ENCODE peak calls at places on chromosomes 11 and 22, in ten cellular contexts. One of them, this sample, is unnamed.

GRCh38 chr11:113796663-113797259 is 17.2 kb downstream of the CLDN25 start:
- DNase-seq in HCT116: peak
- DNase-seq in activated B cell treated with CpG ODN at 0.5 μM for 24 hours: no peak
- DNase-seq in A549: peak
- DNase-seq in right atrium auricular region: no peak
- DNase-seq in dorsolateral prefrontal cortex: no peak
- DNase-seq in AG09309: no peak
- DNase-seq in astrocyte of the spinal cord: peak
- DNase-seq in stomach: peak
- DNase-seq in AG10803: peak
- DNase-seq in this sample: no peak

GRCh38 chr22:47168441-47168840 is 406.0 kb downstream of the TBC1D22A start:
- DNase-seq in dorsolateral prefrontal cortex: no peak
- DNase-seq in stomach: peak
- DNase-seq in A549: no peak
- DNase-seq in AG09309: no peak
- DNase-seq in astrocyte of the spinal cord: no peak
- DNase-seq in AG10803: no peak
- DNase-seq in activated B cell treated with CpG ODN at 0.5 μM for 24 hours: no peak
- DNase-seq in HCT116: no peak
- DNase-seq in right atrium auricular region: no peak
- DNase-seq in this sample: no peak

GRCh38 chr11:1876361-1877063 is 15.2 kb downstream of the PRR33 start:
- DNase-seq in AG09309: no peak
- DNase-seq in A549: peak
- DNase-seq in AG10803: no peak
- DNase-seq in HCT116: no peak
- DNase-seq in activated B cell treated with CpG ODN at 0.5 μM for 24 hours: peak
- DNase-seq in astrocyte of the spinal cord: peak
- DNase-seq in right atrium auricular region: no peak
- DNase-seq in dorsolateral prefrontal cortex: peak
- DNase-seq in stomach: peak
- DNase-seq in this sample: peak

GRCh38 chr22:38724926-38725571 is 19.3 kb downstream of the GTPBP1 start:
- DNase-seq in dorsolateral prefrontal cortex: peak
- DNase-seq in A549: peak
- DNase-seq in AG09309: no peak
- DNase-seq in stomach: no peak
- DNase-seq in right atrium auricular region: no peak
- DNase-seq in AG10803: peak
- DNase-seq in astrocyte of the spinal cord: peak
- DNase-seq in HCT116: no peak
- DNase-seq in activated B cell treated with CpG ODN at 0.5 μM for 24 hours: no peak
- DNase-seq in this sample: no peak

GRCh38 chr22:46667245-46667623 is 47.0 kb downstream of the GRAMD4 start:
- DNase-seq in activated B cell treated with CpG ODN at 0.5 μM for 24 hours: no peak
- DNase-seq in dorsolateral prefrontal cortex: no peak
- DNase-seq in AG09309: no peak
- DNase-seq in A549: no peak
- DNase-seq in right atrium auricular region: no peak
- DNase-seq in HCT116: no peak
- DNase-seq in AG10803: no peak
- DNase-seq in astrocyte of the spinal cord: no peak
- DNase-seq in stomach: no peak
- DNase-seq in this sample: no peak

GRCh38 chr11:122344281-122344680 is 228.3 kb upstream of the BLID start:
- DNase-seq in A549: no peak
- DNase-seq in dorsolateral prefrontal cortex: no peak
- DNase-seq in activated B cell treated with CpG ODN at 0.5 μM for 24 hours: no peak
- DNase-seq in HCT116: no peak
- DNase-seq in astrocyte of the spinal cord: peak
- DNase-seq in AG10803: peak
- DNase-seq in AG09309: peak
- DNase-seq in right atrium auricular region: peak
- DNase-seq in stomach: no peak
- DNase-seq in this sample: no peak

GRCh38 chr11:66727282-66727882 is 1.6 kb downstream of the SPTBN2 start:
- DNase-seq in AG10803: no peak
- DNase-seq in AG09309: no peak
- DNase-seq in dorsolateral prefrontal cortex: peak
- DNase-seq in astrocyte of the spinal cord: peak
- DNase-seq in right atrium auricular region: no peak
- DNase-seq in activated B cell treated with CpG ODN at 0.5 μM for 24 hours: peak
- DNase-seq in stomach: peak
- DNase-seq in HCT116: no peak
- DNase-seq in A549: peak
- DNase-seq in this sample: peak

GRCh38 chr11:103125462-103125861 is 16.2 kb downstream of the DYNC2H1 start:
- DNase-seq in HCT116: no peak
- DNase-seq in AG09309: no peak
- DNase-seq in right atrium auricular region: no peak
- DNase-seq in stomach: no peak
- DNase-seq in A549: no peak
- DNase-seq in dorsolateral prefrontal cortex: no peak
- DNase-seq in activated B cell treated with CpG ODN at 0.5 μM for 24 hours: no peak
- DNase-seq in astrocyte of the spinal cord: no peak
- DNase-seq in AG10803: no peak
- DNase-seq in this sample: no peak

GRCh38 chr22:19962246-19962908 is 20.8 kb upstream of the TXNRD2 start:
- DNase-seq in right atrium auricular region: no peak
- DNase-seq in AG10803: peak
- DNase-seq in activated B cell treated with CpG ODN at 0.5 μM for 24 hours: no peak
- DNase-seq in stomach: peak
- DNase-seq in HCT116: peak
- DNase-seq in AG09309: no peak
- DNase-seq in dorsolateral prefrontal cortex: peak
- DNase-seq in astrocyte of the spinal cord: peak
- DNase-seq in A549: peak
- DNase-seq in this sample: peak

GRCh38 chr22:17562906-17563870 is at the start of gene SLC25A18:
- DNase-seq in A549: no peak
- DNase-seq in activated B cell treated with CpG ODN at 0.5 μM for 24 hours: no peak
- DNase-seq in astrocyte of the spinal cord: no peak
- DNase-seq in AG09309: no peak
- DNase-seq in AG10803: peak
- DNase-seq in HCT116: no peak
- DNase-seq in dorsolateral prefrontal cortex: no peak
- DNase-seq in right atrium auricular region: peak
- DNase-seq in stomach: no peak
- DNase-seq in this sample: no peak

GRCh38 chr11:14183973-14184372 is 175.0 kb downstream of the RRAS2 start:
- DNase-seq in activated B cell treated with CpG ODN at 0.5 μM for 24 hours: no peak
- DNase-seq in dorsolateral prefrontal cortex: no peak
- DNase-seq in AG09309: no peak
- DNase-seq in stomach: no peak
- DNase-seq in AG10803: no peak
- DNase-seq in A549: no peak
- DNase-seq in astrocyte of the spinal cord: no peak
- DNase-seq in HCT116: no peak
- DNase-seq in right atrium auricular region: no peak
- DNase-seq in this sample: no peak

GRCh38 chr22:43970037-43970747 is 14.9 kb downstream of the SAMM50 start:
- DNase-seq in HCT116: no peak
- DNase-seq in AG09309: no peak
- DNase-seq in right atrium auricular region: no peak
- DNase-seq in astrocyte of the spinal cord: no peak
- DNase-seq in AG10803: no peak
- DNase-seq in A549: no peak
- DNase-seq in stomach: peak
- DNase-seq in activated B cell treated with CpG ODN at 0.5 μM for 24 hours: no peak
- DNase-seq in dorsolateral prefrontal cortex: no peak
- DNase-seq in this sample: no peak

GRCh38 chr11:72441647-72442267 is 7.4 kb upstream of the CLPB start:
- DNase-seq in A549: no peak
- DNase-seq in dorsolateral prefrontal cortex: no peak
- DNase-seq in HCT116: no peak
- DNase-seq in AG10803: peak
- DNase-seq in stomach: no peak
- DNase-seq in activated B cell treated with CpG ODN at 0.5 μM for 24 hours: no peak
- DNase-seq in AG09309: no peak
- DNase-seq in right atrium auricular region: no peak
- DNase-seq in astrocyte of the spinal cord: peak
- DNase-seq in this sample: no peak

GRCh38 chr11:11027271-11027670 is 169.4 kb upstream of the ZBED5 start:
- DNase-seq in astrocyte of the spinal cord: peak
- DNase-seq in AG10803: peak
- DNase-seq in AG09309: peak
- DNase-seq in right atrium auricular region: no peak
- DNase-seq in stomach: no peak
- DNase-seq in activated B cell treated with CpG ODN at 0.5 μM for 24 hours: no peak
- DNase-seq in HCT116: no peak
- DNase-seq in A549: no peak
- DNase-seq in dorsolateral prefrontal cortex: no peak
- DNase-seq in this sample: no peak

GRCh38 chr11:8229299-8230177 is 34.1 kb downstream of the LMO1 start:
- DNase-seq in right atrium auricular region: no peak
- DNase-seq in AG10803: no peak
- DNase-seq in astrocyte of the spinal cord: no peak
- DNase-seq in dorsolateral prefrontal cortex: peak
- DNase-seq in HCT116: no peak
- DNase-seq in AG09309: no peak
- DNase-seq in activated B cell treated with CpG ODN at 0.5 μM for 24 hours: no peak
- DNase-seq in A549: no peak
- DNase-seq in stomach: peak
- DNase-seq in this sample: no peak

GRCh38 chr11:77249427-77249826 is 52.1 kb downstream of the GDPD4 start:
- DNase-seq in stomach: no peak
- DNase-seq in right atrium auricular region: no peak
- DNase-seq in HCT116: peak
- DNase-seq in AG09309: no peak
- DNase-seq in astrocyte of the spinal cord: peak
- DNase-seq in dorsolateral prefrontal cortex: no peak
- DNase-seq in AG10803: no peak
- DNase-seq in activated B cell treated with CpG ODN at 0.5 μM for 24 hours: no peak
- DNase-seq in A549: no peak
- DNase-seq in this sample: no peak

GRCh38 chr11:130070109-130070828 is 575 bp downstream of the APLP2 start:
- DNase-seq in AG10803: no peak
- DNase-seq in right atrium auricular region: no peak
- DNase-seq in AG09309: no peak
- DNase-seq in activated B cell treated with CpG ODN at 0.5 μM for 24 hours: peak
- DNase-seq in A549: peak
- DNase-seq in stomach: peak
- DNase-seq in HCT116: no peak
- DNase-seq in dorsolateral prefrontal cortex: peak
- DNase-seq in astrocyte of the spinal cord: peak
- DNase-seq in this sample: peak
- TF ChIP-seq CTCF in AG10803: peak
- TF ChIP-seq CTCF in right atrium auricular region: no peak
- TF ChIP-seq CTCF in AG09309: peak
- TF ChIP-seq CTCF in activated B cell treated with CpG ODN at 0.5 μM for 24 hours: no peak
- TF ChIP-seq CTCF in A549: no peak
- TF ChIP-seq CTCF in stomach: no peak
- TF ChIP-seq CTCF in HCT116: no peak
- TF ChIP-seq CTCF in dorsolateral prefrontal cortex: peak
- TF ChIP-seq CTCF in astrocyte of the spinal cord: peak
- TF ChIP-seq CTCF in this sample: no peak

GRCh38 chr11:75743711-75744563 is 24.6 kb upstream of the DGAT2 start:
- DNase-seq in AG09309: no peak
- DNase-seq in right atrium auricular region: no peak
- DNase-seq in stomach: no peak
- DNase-seq in HCT116: no peak
- DNase-seq in AG10803: no peak
- DNase-seq in activated B cell treated with CpG ODN at 0.5 μM for 24 hours: no peak
- DNase-seq in A549: no peak
- DNase-seq in astrocyte of the spinal cord: no peak
- DNase-seq in dorsolateral prefrontal cortex: no peak
- DNase-seq in this sample: no peak

GRCh38 chr11:75740681-75741080 is 23.0 kb downstream of the MOGAT2 start:
- DNase-seq in stomach: no peak
- DNase-seq in astrocyte of the spinal cord: no peak
- DNase-seq in dorsolateral prefrontal cortex: no peak
- DNase-seq in HCT116: no peak
- DNase-seq in AG10803: no peak
- DNase-seq in A549: no peak
- DNase-seq in right atrium auricular region: no peak
- DNase-seq in activated B cell treated with CpG ODN at 0.5 μM for 24 hours: no peak
- DNase-seq in AG09309: no peak
- DNase-seq in this sample: no peak

GRCh38 chr11:75745807-75746206 is 22.8 kb upstream of the DGAT2 start:
- DNase-seq in HCT116: no peak
- DNase-seq in activated B cell treated with CpG ODN at 0.5 μM for 24 hours: no peak
- DNase-seq in dorsolateral prefrontal cortex: no peak
- DNase-seq in AG10803: no peak
- DNase-seq in astrocyte of the spinal cord: no peak
- DNase-seq in right atrium auricular region: no peak
- DNase-seq in stomach: no peak
- DNase-seq in A549: no peak
- DNase-seq in AG09309: no peak
- DNase-seq in this sample: no peak
- TF ChIP-seq CTCF in HCT116: no peak
- TF ChIP-seq CTCF in activated B cell treated with CpG ODN at 0.5 μM for 24 hours: no peak
- TF ChIP-seq CTCF in dorsolateral prefrontal cortex: no peak
- TF ChIP-seq CTCF in AG10803: no peak
- TF ChIP-seq CTCF in astrocyte of the spinal cord: no peak
- TF ChIP-seq CTCF in right atrium auricular region: no peak
- TF ChIP-seq CTCF in stomach: no peak
- TF ChIP-seq CTCF in A549: no peak
- TF ChIP-seq CTCF in AG09309: no peak
- TF ChIP-seq CTCF in this sample: no peak

DNA sequence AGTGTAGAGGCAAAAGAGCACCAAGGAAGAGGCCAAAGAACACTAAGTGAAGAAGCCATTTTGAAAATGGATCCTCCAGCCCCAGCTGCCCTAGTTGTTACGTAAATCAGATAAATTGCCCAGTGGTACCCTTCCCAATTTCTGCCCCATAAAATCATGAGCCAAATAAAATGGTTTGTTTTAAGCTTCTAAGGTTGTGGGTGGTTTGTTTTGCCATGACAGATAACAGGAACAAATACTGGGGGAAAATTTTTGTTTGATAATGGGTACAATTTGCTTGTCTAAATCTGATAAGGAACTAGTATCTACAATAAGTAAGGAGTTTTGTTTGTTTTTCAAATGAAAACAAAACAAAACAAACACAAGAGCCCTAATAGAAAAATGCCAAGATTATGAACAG is 30.6 kb upstream of the HSD17B12 start:
- DNase-seq in A549: no peak
- DNase-seq in AG10803: no peak
- DNase-seq in activated B cell treated with CpG ODN at 0.5 μM for 24 hours: no peak
- DNase-seq in HCT116: no peak
- DNase-seq in astrocyte of the spinal cord: no peak
- DNase-seq in dorsolateral prefrontal cortex: no peak
- DNase-seq in stomach: no peak
- DNase-seq in right atrium auricular region: no peak
- DNase-seq in AG09309: no peak
- DNase-seq in this sample: no peak
- TF ChIP-seq CTCF in A549: no peak
- TF ChIP-seq CTCF in AG10803: no peak
- TF ChIP-seq CTCF in activated B cell treated with CpG ODN at 0.5 μM for 24 hours: no peak
- TF ChIP-seq CTCF in HCT116: no peak
- TF ChIP-seq CTCF in astrocyte of the spinal cord: no peak
- TF ChIP-seq CTCF in dorsolateral prefrontal cortex: no peak
- TF ChIP-seq CTCF in stomach: no peak
- TF ChIP-seq CTCF in right atrium auricular region: no peak
- TF ChIP-seq CTCF in AG09309: no peak
- TF ChIP-seq CTCF in this sample: no peak

DNA sequence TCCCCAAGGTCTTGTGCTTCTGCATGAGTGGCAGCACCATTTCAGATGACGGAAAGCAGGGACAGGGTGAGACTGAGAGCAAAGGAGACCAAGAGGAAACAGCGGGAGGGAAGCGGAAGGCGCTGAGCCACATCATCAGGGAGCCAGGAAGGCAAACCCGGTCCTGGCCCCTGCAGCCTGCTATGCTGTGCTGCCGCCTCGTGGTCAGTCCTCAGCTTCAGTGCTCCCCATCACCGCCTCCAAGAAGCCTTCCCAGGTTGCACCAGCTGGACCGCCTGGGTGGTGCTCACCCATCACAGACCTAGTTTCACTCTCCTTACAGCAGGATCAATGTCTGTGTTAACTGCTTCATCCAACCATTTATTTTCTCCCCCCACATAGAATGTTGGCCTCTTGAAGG is 73.0 kb upstream of the PHF21B start:
- DNase-seq in astrocyte of the spinal cord: no peak
- DNase-seq in A549: no peak
- DNase-seq in AG10803: no peak
- DNase-seq in stomach: no peak
- DNase-seq in dorsolateral prefrontal cortex: no peak
- DNase-seq in AG09309: no peak
- DNase-seq in activated B cell treated with CpG ODN at 0.5 μM for 24 hours: no peak
- DNase-seq in right atrium auricular region: no peak
- DNase-seq in HCT116: no peak
- DNase-seq in this sample: no peak
- TF ChIP-seq CTCF in astrocyte of the spinal cord: peak
- TF ChIP-seq CTCF in A549: peak
- TF ChIP-seq CTCF in AG10803: peak
- TF ChIP-seq CTCF in stomach: no peak
- TF ChIP-seq CTCF in dorsolateral prefrontal cortex: no peak
- TF ChIP-seq CTCF in AG09309: peak
- TF ChIP-seq CTCF in activated B cell treated with CpG ODN at 0.5 μM for 24 hours: no peak
- TF ChIP-seq CTCF in right atrium auricular region: peak
- TF ChIP-seq CTCF in HCT116: peak
- TF ChIP-seq CTCF in this sample: no peak

This sample was measured in mesothelial cell of epicardium.